ENCODE peak calls at places on chromosomes 11 and 22, in seven cellular contexts. One of them, this sample, is unnamed.
A peak's percentile ranks its signal among the peaks of the same experiment; 100 is the strongest.

GRCh38 chr11:34624069-34624468 is 3.2 kb downstream of the EHF start:
- DNase-seq in body of pancreas: peak; percentile 50
- DNase-seq in A549: no peak
- DNase-seq in K562: no peak
- DNase-seq in H1: no peak
- DNase-seq in stomach: peak; percentile 76
- DNase-seq in heart left ventricle: no peak
- DNase-seq in this sample: no peak

GRCh38 chr22:17269224-17269606 is 50.0 kb upstream of the ADA2 start:
- DNase-seq in body of pancreas: no peak
- DNase-seq in A549: no peak
- DNase-seq in K562: no peak
- DNase-seq in H1: no peak
- DNase-seq in stomach: no peak
- DNase-seq in heart left ventricle: no peak
- DNase-seq in this sample: no peak

GRCh38 chr11:130611791-130612251 is 163.4 kb downstream of the ADAMTS15 start:
- DNase-seq in body of pancreas: no peak
- DNase-seq in A549: peak; percentile 61
- DNase-seq in K562: no peak
- DNase-seq in H1: no peak
- DNase-seq in stomach: no peak
- DNase-seq in heart left ventricle: no peak
- DNase-seq in this sample: no peak

GRCh38 chr11:13135385-13136271 is 126.5 kb downstream of the RASSF10 start:
- DNase-seq in body of pancreas: no peak
- DNase-seq in A549: no peak
- DNase-seq in K562: no peak
- DNase-seq in H1: no peak
- DNase-seq in stomach: no peak
- DNase-seq in heart left ventricle: no peak
- DNase-seq in this sample: no peak

GRCh38 chr11:16669799-16670415 is 68.5 kb upstream of the C11orf58 start:
- DNase-seq in body of pancreas: no peak
- DNase-seq in A549: peak; percentile 9
- DNase-seq in K562: no peak
- DNase-seq in H1: peak; percentile 77
- DNase-seq in stomach: no peak
- DNase-seq in heart left ventricle: no peak
- DNase-seq in this sample: no peak

GRCh38 chr11:132586801-132587200 is 945.5 kb downstream of the OPCML start:
- DNase-seq in body of pancreas: no peak
- DNase-seq in A549: no peak
- DNase-seq in K562: no peak
- DNase-seq in H1: no peak
- DNase-seq in stomach: no peak
- DNase-seq in heart left ventricle: no peak
- DNase-seq in this sample: no peak

GRCh38 chr11:130897262-130898182 is 18.8 kb downstream of the SNX19 start:
- DNase-seq in body of pancreas: peak; percentile 69
- DNase-seq in A549: no peak
- DNase-seq in K562: no peak
- DNase-seq in H1: no peak
- DNase-seq in stomach: peak; percentile 50
- DNase-seq in heart left ventricle: peak; percentile 77
- DNase-seq in this sample: no peak

GRCh38 chr22:32473388-32473952 is 1.1 kb upstream of the FBXO7 start:
- DNase-seq in body of pancreas: peak; percentile 11
- DNase-seq in A549: peak; percentile 12
- DNase-seq in K562: peak; percentile 25
- DNase-seq in H1: no peak
- DNase-seq in stomach: no peak
- DNase-seq in heart left ventricle: no peak
- DNase-seq in this sample: peak; percentile 32

GRCh38 chr11:45853616-45854219 is 6.4 kb downstream of the CRY2 start:
- DNase-seq in body of pancreas: no peak
- DNase-seq in A549: no peak
- DNase-seq in K562: no peak
- DNase-seq in H1: no peak
- DNase-seq in stomach: no peak
- DNase-seq in heart left ventricle: no peak
- DNase-seq in this sample: no peak

GRCh38 chr22:30338802-30339201 is 12.1 kb upstream of the TBC1D10A start:
- DNase-seq in body of pancreas: no peak
- DNase-seq in A549: no peak
- DNase-seq in K562: no peak
- DNase-seq in H1: no peak
- DNase-seq in stomach: no peak
- DNase-seq in heart left ventricle: no peak
- DNase-seq in this sample: no peak

GRCh38 chr11:108007819-108008218 is 879 bp upstream of the CUL5 start:
- DNase-seq in body of pancreas: no peak
- DNase-seq in A549: no peak
- DNase-seq in K562: no peak
- DNase-seq in H1: no peak
- DNase-seq in stomach: no peak
- DNase-seq in heart left ventricle: no peak
- DNase-seq in this sample: no peak

GRCh38 chr11:108009497-108010360 is 1.0 kb downstream of the CUL5 start:
- DNase-seq in body of pancreas: no peak
- DNase-seq in A549: no peak
- DNase-seq in K562: no peak
- DNase-seq in H1: no peak
- DNase-seq in stomach: peak; percentile 27
- DNase-seq in heart left ventricle: no peak
- DNase-seq in this sample: no peak

GRCh38 chr11:108012139-108012725 is 3.5 kb downstream of the CUL5 start:
- DNase-seq in body of pancreas: no peak
- DNase-seq in A549: no peak
- DNase-seq in K562: no peak
- DNase-seq in H1: no peak
- DNase-seq in stomach: no peak
- DNase-seq in heart left ventricle: no peak
- DNase-seq in this sample: no peak

GRCh38 chr11:108003623-108004022 is 5.1 kb upstream of the CUL5 start:
- DNase-seq in body of pancreas: no peak
- DNase-seq in A549: no peak
- DNase-seq in K562: no peak
- DNase-seq in H1: no peak
- DNase-seq in stomach: no peak
- DNase-seq in heart left ventricle: no peak
- DNase-seq in this sample: no peak

GRCh38 chr11:108008656-108009496 is at the start of gene CUL5:
- DNase-seq in body of pancreas: peak; percentile 92
- DNase-seq in A549: peak; percentile 67
- DNase-seq in K562: peak; percentile 90
- DNase-seq in H1: peak; percentile 62
- DNase-seq in stomach: peak; percentile 92
- DNase-seq in heart left ventricle: peak; percentile 97
- DNase-seq in this sample: peak; percentile 87
- TF ChIP-seq POLR2A in body of pancreas: peak; percentile 84
- TF ChIP-seq POLR2A in A549: peak; percentile 68
- TF ChIP-seq POLR2A in K562: peak; percentile 94
- TF ChIP-seq POLR2A in H1: peak; percentile 94
- TF ChIP-seq POLR2A in stomach: no peak
- TF ChIP-seq POLR2A in heart left ventricle: no peak
- TF ChIP-seq POLR2A in this sample: peak; percentile 94

GRCh38 chr11:66857234-66857926 is 516 bp downstream of the LRFN4 start:
- DNase-seq in body of pancreas: no peak
- DNase-seq in A549: peak; percentile 44
- DNase-seq in K562: peak; percentile 74
- DNase-seq in H1: no peak
- DNase-seq in stomach: no peak
- DNase-seq in heart left ventricle: peak; percentile 60
- DNase-seq in this sample: peak; percentile 60

GRCh38 chr11:66854729-66855211 is 2.1 kb upstream of the LRFN4 start:
- DNase-seq in body of pancreas: no peak
- DNase-seq in A549: no peak
- DNase-seq in K562: no peak
- DNase-seq in H1: no peak
- DNase-seq in stomach: no peak
- DNase-seq in heart left ventricle: peak; percentile 56
- DNase-seq in this sample: no peak

GRCh38 chr11:66854231-66854661 is 2.6 kb upstream of the LRFN4 start:
- DNase-seq in body of pancreas: no peak
- DNase-seq in A549: no peak
- DNase-seq in K562: no peak
- DNase-seq in H1: no peak
- DNase-seq in stomach: no peak
- DNase-seq in heart left ventricle: peak; percentile 46
- DNase-seq in this sample: no peak

GRCh38 chr11:66856496-66857233 is at the start of gene LRFN4:
- DNase-seq in body of pancreas: no peak
- DNase-seq in A549: peak; percentile 39
- DNase-seq in K562: peak; percentile 68
- DNase-seq in H1: no peak
- DNase-seq in stomach: peak; percentile 61
- DNase-seq in heart left ventricle: no peak
- DNase-seq in this sample: peak; percentile 80

DNA sequence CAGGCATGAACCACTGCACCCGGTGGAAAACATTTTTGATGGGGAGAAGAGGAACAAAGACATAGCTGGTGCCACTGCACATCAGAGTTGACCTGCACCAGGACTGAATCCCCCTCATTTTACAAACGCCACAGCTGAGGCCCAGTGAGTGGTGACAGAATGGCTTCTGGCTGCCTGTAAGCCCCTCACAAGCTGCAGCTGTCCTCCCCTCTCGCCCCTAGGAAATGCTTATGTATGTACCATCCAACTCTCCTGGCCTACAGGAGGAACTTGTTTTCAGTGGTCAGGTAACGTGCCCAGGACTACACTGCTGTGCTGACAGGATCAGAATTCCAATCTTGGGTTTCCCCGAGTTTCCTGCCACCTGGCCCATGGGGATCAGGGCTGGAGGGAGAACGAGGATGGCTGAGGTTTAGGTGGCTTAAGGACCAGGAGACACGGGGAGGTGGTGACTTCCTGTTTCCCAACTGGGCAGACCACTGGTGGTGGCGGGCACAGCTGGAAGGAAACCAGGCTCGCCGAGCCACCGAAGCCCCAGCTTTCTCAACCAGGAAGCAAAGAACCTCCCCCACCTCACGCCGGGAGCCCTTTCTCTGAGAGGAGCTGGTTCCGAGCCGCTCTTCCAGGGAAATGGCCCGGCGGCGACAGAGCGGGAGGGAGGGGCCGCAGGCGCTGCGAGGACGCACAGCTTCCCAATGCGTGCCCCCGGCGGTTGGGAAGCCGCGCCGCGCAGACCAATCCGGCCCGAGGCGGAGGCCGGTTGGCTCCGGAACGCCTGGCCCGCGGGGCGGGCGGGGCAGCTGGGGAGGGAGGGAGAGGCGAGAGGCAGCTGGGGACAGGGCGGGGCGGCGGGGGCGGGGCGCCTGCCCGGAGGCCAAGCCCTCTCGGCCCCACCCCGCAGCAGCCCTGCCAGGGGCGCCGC is 1.0 kb upstream of the LRFN4 start:
- DNase-seq in body of pancreas: peak; percentile 94
- DNase-seq in A549: peak; percentile 93
- DNase-seq in K562: peak; percentile 98
- DNase-seq in H1: peak; percentile 78
- DNase-seq in stomach: peak; percentile 94
- DNase-seq in heart left ventricle: peak; percentile 98
- DNase-seq in this sample: peak; percentile 100
- TF ChIP-seq POLR2A in body of pancreas: peak; percentile 88
- TF ChIP-seq POLR2A in A549: peak; percentile 43
- TF ChIP-seq POLR2A in K562: peak; percentile 95
- TF ChIP-seq POLR2A in H1: no peak
- TF ChIP-seq POLR2A in stomach: no peak
- TF ChIP-seq POLR2A in heart left ventricle: no peak
- TF ChIP-seq POLR2A in this sample: peak; percentile 69

GRCh38 chr11:26717761-26718160 is 4.1 kb downstream of the SLC5A12 start:
- DNase-seq in body of pancreas: no peak
- DNase-seq in A549: no peak
- DNase-seq in K562: no peak
- DNase-seq in H1: no peak
- DNase-seq in stomach: no peak
- DNase-seq in heart left ventricle: no peak
- DNase-seq in this sample: no peak

GRCh38 chr11:26726960-26727359 is 5.1 kb upstream of the SLC5A12 start:
- DNase-seq in body of pancreas: no peak
- DNase-seq in A549: no peak
- DNase-seq in K562: no peak
- DNase-seq in H1: no peak
- DNase-seq in stomach: no peak
- DNase-seq in heart left ventricle: no peak
- DNase-seq in this sample: no peak

GRCh38 chr11:26720003-26720402 is 1.9 kb downstream of the SLC5A12 start:
- DNase-seq in body of pancreas: no peak
- DNase-seq in A549: no peak
- DNase-seq in K562: no peak
- DNase-seq in H1: no peak
- DNase-seq in stomach: no peak
- DNase-seq in heart left ventricle: no peak
- DNase-seq in this sample: no peak

GRCh38 chr11:26719289-26719688 is 2.6 kb downstream of the SLC5A12 start:
- DNase-seq in body of pancreas: no peak
- DNase-seq in A549: no peak
- DNase-seq in K562: no peak
- DNase-seq in H1: no peak
- DNase-seq in stomach: no peak
- DNase-seq in heart left ventricle: no peak
- DNase-seq in this sample: no peak

GRCh38 chr11:26721967-26722366 is at the start of gene SLC5A12:
- DNase-seq in body of pancreas: no peak
- DNase-seq in A549: no peak
- DNase-seq in K562: no peak
- DNase-seq in H1: no peak
- DNase-seq in stomach: no peak
- DNase-seq in heart left ventricle: no peak
- DNase-seq in this sample: no peak
- TF ChIP-seq POLR2A in body of pancreas: no peak
- TF ChIP-seq POLR2A in A549: no peak
- TF ChIP-seq POLR2A in K562: no peak
- TF ChIP-seq POLR2A in H1: no peak
- TF ChIP-seq POLR2A in stomach: no peak
- TF ChIP-seq POLR2A in heart left ventricle: no peak
- TF ChIP-seq POLR2A in this sample: no peak

DNA sequence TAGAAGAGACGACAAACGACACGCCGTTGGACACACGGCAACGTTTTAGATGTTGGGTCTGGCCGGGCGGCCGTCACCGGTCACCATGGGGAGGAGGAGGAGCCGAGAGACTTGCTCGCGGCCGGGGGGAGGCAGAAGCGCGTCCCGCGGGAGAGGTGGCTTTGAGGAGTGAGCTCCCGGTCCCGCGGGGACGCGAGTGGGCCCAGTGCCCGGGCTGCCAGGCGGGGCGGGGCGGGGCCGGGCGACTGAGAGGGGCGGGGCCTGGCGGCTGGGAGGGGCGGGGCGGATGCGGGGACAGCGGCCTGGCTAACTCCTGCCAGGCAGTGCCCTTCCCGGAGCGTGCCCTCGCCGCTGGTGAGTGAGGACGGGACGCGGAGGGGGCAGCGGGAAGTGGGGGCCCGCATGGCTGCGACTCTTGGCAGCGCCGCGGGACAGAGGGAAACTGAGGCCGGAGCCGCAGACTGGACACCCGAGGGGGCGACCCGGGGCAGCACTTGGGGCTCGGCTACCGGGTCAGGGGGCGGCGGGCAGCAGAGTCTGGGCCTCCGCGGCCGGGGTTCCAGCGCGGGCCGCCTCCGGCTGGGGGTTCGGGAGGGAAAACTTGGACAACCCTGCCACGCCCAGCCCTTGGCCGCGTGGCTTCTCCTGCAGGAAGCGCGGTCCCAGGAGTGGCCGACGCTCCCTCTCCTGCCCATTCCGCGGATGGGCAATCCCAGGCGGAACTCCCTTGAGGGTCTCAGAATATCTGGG is at the start of gene TSPO:
- DNase-seq in body of pancreas: peak; percentile 73
- DNase-seq in A549: peak; percentile 46
- DNase-seq in K562: peak; percentile 84
- DNase-seq in H1: no peak
- DNase-seq in stomach: peak; percentile 86
- DNase-seq in heart left ventricle: peak; percentile 93
- DNase-seq in this sample: no peak
- TF ChIP-seq POLR2A in body of pancreas: peak; percentile 67
- TF ChIP-seq POLR2A in A549: peak; percentile 58
- TF ChIP-seq POLR2A in K562: no peak
- TF ChIP-seq POLR2A in H1: no peak
- TF ChIP-seq POLR2A in stomach: no peak
- TF ChIP-seq POLR2A in heart left ventricle: no peak
- TF ChIP-seq POLR2A in this sample: no peak

This sample was measured in GM12891.